ENCODE peak calls at places on chromosome 19, in seven cellular contexts. M is GM12878, W is spleen, S is suprapubic skin, F is endothelial cell of umbilical vein, U is HCT116, J is breast epithelium. V is an unnamed sample.
A peak's percentile ranks its signal among the peaks of the same experiment; 100 is the strongest.

GRCh38 chr19:11254662-11255061 is 7.7 kb downstream of the DOCK6 start:
- DNase-seq in F (no peak), S (no peak), J (no peak), U (no peak), M (no peak), W (no peak), V (no peak)

GRCh38 chr19:43820098-43820860 is 6.8 kb upstream of the ZNF283 start:
- DNase-seq in J (no peak), W (no peak), F (peak; percentile 20), M (no peak), S (no peak), U (no peak), V (no peak)

GRCh38 chr19:58559275-58560006 is 1.0 kb upstream of the UBE2M start:
- DNase-seq in W (peak; percentile 95), F (peak; percentile 85), S (peak; percentile 96), M (peak; percentile 76), U (peak; percentile 90), J (peak; percentile 87), V (peak; percentile 92)

GRCh38 chr19:40530091-40530901 is 46.4 kb upstream of the SHKBP1 start:
- DNase-seq in W (no peak), S (no peak), M (no peak), J (no peak), F (no peak), U (no peak), V (no peak)

GRCh38 chr19:55324705-55325104 is 436 bp downstream of the TMEM150B start:
- DNase-seq in S (no peak), F (no peak), J (no peak), U (no peak), M (no peak), W (no peak), V (no peak)

GRCh38 chr19:51546650-51547396 is 15.4 kb upstream of the SIGLEC6 start:
- DNase-seq in J (no peak), M (no peak), U (no peak), W (no peak), S (no peak), F (peak; percentile 91), V (no peak)

GRCh38 chr19:39680593-39680992 is 23.7 kb upstream of the LGALS14 start:
- DNase-seq in U (no peak), J (no peak), W (no peak), M (no peak), S (no peak), F (no peak), V (no peak)

GRCh38 chr19:1474011-1474764 is 4.8 kb downstream of the C19orf25 start:
- DNase-seq in U (no peak), M (no peak), W (no peak), J (no peak), S (no peak), F (no peak), V (no peak)

GRCh38 chr19:20926796-20927195 is 3.7 kb downstream of the ZNF85 start:
- DNase-seq in W (no peak), S (no peak), J (no peak), U (no peak), F (no peak), M (no peak), V (no peak)

GRCh38 chr19:29293736-29294342 is 80.9 kb upstream of the UQCRFS1 start:
- DNase-seq in U (no peak), S (peak; percentile 61), J (no peak), M (no peak), F (no peak), W (no peak), V (no peak)

GRCh38 chr19:40806385-40807146 is 7.6 kb downstream of the EGLN2 start:
- DNase-seq in S (peak; percentile 92), U (peak; percentile 57), F (peak; percentile 99), M (no peak), W (peak; percentile 93), J (peak; percentile 61), V (peak; percentile 76)

GRCh38 chr19:47427241-47428176 is 8.2 kb upstream of the MEIS3 start:
- DNase-seq in J (peak; percentile 34), F (peak; percentile 55), S (no peak), U (peak; percentile 44), W (peak; percentile 83), M (no peak), V (peak; percentile 54)

GRCh38 chr19:46412983-46413261 is 442 bp downstream of the CCDC8 start:
- DNase-seq in W (no peak), U (no peak), J (no peak), M (no peak), F (no peak), S (no peak), V (no peak)

GRCh38 chr19:5354403-5354802 is 13.8 kb upstream of the PTPRS start:
- DNase-seq in J (no peak), S (no peak), U (no peak), F (no peak), M (no peak), W (no peak), V (no peak)

GRCh38 chr19:29293292-29293691 is 80.3 kb upstream of the UQCRFS1 start:
- DNase-seq in J (no peak), U (no peak), W (no peak), F (no peak), M (no peak), S (peak; percentile 29), V (no peak)

GRCh38 chr19:39196860-39197562 is at the start of gene NCCRP1:
- DNase-seq in U (no peak), M (no peak), J (no peak), W (no peak), S (no peak), F (no peak), V (no peak)

DNA sequence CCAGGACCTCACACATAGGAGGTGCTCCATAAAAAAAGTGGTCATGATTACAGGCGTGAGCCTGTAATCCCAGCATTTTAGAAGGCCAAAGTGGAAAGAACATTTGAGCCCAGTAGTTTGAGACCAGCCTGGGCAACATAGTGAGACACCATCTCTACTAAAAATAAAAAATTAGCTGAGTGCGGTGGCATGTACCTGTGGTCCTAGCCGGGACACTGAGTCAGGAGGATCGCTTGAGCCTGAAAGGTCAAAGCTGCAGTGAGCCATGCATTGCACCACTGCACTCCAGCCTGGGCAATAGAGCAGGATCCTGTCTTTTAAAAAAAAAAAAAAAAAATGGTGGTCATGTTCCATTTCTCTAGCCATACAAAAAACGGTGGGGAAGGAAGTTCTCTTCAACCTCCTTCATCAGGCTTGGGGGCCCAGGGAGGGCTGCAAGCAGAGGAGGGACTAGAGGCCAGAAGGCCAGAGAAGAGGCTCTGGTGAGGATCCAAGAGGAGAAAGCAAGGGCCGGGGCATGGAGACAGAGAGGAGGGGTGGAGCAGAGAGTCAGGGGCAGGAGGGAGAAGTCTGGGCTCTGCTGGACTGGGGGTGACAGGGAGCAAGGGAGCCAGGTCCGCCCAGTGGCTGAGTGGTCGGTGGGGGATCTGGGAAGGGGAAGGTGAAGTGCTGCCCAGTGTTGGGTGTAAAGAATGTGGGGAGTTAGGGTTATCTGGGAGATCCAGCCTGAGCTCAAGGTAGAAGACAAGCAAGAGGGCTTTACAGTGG is 8.9 kb downstream of the KASH5 start:
- DNase-seq in S (no peak), U (no peak), M (no peak), W (no peak), J (no peak), F (no peak), V (no peak)
- TF ChIP-seq POLR2AphosphoS5 in S (no peak), U (no peak), M (no peak), W (no peak), J (no peak), F (no peak), V (no peak)

DNA sequence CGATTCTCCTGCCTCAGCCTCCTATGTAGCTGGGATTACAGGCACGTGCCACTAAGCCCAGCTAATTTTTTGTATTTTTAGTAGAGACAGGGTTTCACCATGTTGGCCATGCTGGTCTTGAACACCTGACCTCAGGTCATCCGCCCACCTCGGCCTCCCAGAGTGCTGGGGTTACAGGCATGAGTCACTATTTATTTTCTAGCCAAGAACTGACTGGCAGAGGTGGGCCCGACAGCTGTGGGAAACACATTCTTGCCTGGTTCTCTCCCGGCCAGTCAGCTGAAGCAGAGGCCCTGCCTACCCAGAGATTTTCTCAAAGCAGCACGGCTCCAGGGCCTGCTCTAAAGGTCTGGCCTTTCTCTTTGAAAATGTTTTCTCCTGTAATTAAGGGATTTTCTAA is 108.0 kb downstream of the KCTD15 start:
- DNase-seq in S (no peak), F (peak; percentile 61), M (no peak), W (no peak), J (peak; percentile 48), U (no peak), V (no peak)
- H3K27ac ChIP-seq in S (peak overlapping the region; percentile 96), F (peak overlapping the region; percentile 83), M (no peak overlapping the region), W (no peak overlapping the region), J (peak overlapping the region; percentile 93), U (no peak overlapping the region), V (peak overlapping the region; percentile 81)

GRCh38 chr19:48511800-48512503 is at the start of gene LMTK3:
- DNase-seq in W (peak; percentile 83), U (no peak), J (no peak), M (no peak), S (no peak), F (no peak), V (peak; percentile 55)
- TF ChIP-seq POLR2AphosphoS5 in W (no peak), U (no peak), J (no peak), M (no peak), S (no peak), F (no peak), V (no peak)

DNA sequence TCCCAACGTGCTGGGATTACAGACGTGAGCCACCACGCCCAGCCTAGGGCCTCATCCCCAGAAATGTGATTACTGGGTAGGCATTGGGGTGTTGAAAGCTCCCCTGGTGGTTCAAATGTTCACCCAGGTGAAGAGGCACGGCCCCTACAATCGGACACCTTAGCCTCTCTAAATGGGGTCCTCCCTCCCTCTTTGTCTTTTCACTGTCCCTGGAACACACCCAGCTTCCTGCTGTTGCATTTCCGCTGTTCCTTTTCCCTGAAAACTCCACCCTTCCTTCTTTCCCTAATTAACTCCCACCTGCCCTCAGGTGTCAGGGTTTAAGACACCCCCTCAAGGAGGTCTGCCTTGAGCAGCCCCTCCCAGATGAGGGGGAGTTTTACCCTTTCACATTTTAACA is 3.6 kb upstream of the PRODH2 start:
- DNase-seq in W (no peak), S (no peak), M (no peak), J (no peak), F (no peak), U (no peak), V (no peak)
- H3K27ac ChIP-seq in W (no peak overlapping the region), S (no peak overlapping the region), M (no peak overlapping the region), J (no peak overlapping the region), F (no peak overlapping the region), U (no peak overlapping the region), V (no peak overlapping the region)

DNA sequence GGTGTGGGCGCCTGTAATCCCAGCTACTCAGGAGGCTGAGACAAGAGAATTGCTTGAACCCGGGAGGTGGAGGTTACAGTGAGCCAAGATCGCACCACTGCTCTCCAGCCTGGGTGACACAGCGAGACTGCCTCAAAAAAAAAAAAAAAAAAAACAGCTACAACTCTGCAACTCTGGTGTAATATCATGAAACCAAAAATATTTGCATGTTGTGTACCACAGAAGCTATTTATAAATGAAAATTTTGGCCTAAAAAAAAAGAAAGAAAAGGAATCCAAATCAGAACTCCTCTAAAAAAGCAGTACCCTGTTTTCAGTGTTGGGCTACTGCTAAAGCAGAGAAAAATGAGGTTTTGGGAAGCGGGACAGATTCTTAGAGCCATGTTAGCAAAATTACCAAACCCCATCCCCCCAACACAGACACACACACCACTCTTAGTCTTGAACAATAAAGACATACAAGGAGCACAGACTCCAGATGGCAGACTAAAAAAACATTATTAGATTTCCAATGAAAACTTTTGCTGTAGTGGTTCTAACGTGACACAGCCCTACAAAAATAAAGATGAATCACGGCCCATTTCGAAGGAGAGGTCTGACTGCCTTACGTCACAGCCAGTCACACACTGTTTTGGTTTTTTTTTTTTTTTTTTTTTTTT is 51.5 kb downstream of the INSR start:
- DNase-seq in M (peak; percentile 77), J (no peak), F (peak; percentile 23), U (no peak), W (no peak), S (no peak), V (no peak)
- TF ChIP-seq POLR2AphosphoS5 in M (no peak), J (no peak), F (no peak), U (no peak), W (no peak), S (no peak), V (no peak)

GRCh38 chr19:10230904-10231623 is at the start of gene S1PR2:
- DNase-seq in J (peak; percentile 73), W (peak; percentile 90), M (no peak), S (peak; percentile 90), F (peak; percentile 31), U (peak; percentile 49), V (peak; percentile 82)
- H3K27ac ChIP-seq in J (peak within 1 kb of the TSS; percentile 92), W (peak within 1 kb of the TSS; percentile 76), M (peak within 1 kb of the TSS; percentile 97), S (peak within 1 kb of the TSS; percentile 90), F (no peak within 1 kb of the TSS), U (peak within 1 kb of the TSS; percentile 85), V (peak within 1 kb of the TSS; percentile 89)

V was measured in transverse colon.